ENCODE peak calls at places on chromosomes 12 and 14, in five cellular contexts. F, U, Y, I and A are unnamed samples.

GRCh38 chr12:127629066-127629820 is 637.7 kb upstream of the TMEM132C start:
- DNase-seq in Y (peak; percentile 10), I (no peak), U (peak; percentile 37), F (no peak), A (no peak)

GRCh38 chr14:90111895-90112534 is 50.2 kb downstream of the KCNK13 start:
- DNase-seq in F (no peak), U (no peak), Y (peak; percentile 82), I (no peak), A (no peak)

GRCh38 chr12:42584539-42585174 is 4.9 kb downstream of the PRICKLE1 start:
- DNase-seq in Y (no peak), I (no peak), F (no peak), U (no peak), A (no peak)

GRCh38 chr12:2613674-2614073 is 181.1 kb upstream of the FKBP4 start:
- DNase-seq in F (no peak), U (no peak), Y (peak; percentile 98), I (no peak), A (no peak)

GRCh38 chr12:107622005-107622404 is 63.6 kb upstream of the PWP1 start:
- DNase-seq in I (no peak), U (no peak), Y (peak; percentile 50), F (peak; percentile 26), A (no peak)

GRCh38 chr12:47591387-47591786 is 114.4 kb downstream of the RPAP3 start:
- DNase-seq in Y (no peak), I (no peak), F (no peak), U (no peak), A (no peak)

GRCh38 chr12:120534203-120534702 is at the start of gene RNF10:
- DNase-seq in F (peak; percentile 65), I (peak; percentile 85), Y (peak; percentile 91), U (peak; percentile 84), A (peak; percentile 66)

GRCh38 chr12:89789862-89790261 is 81.2 kb upstream of the ATP2B1 start:
- DNase-seq in I (no peak), F (no peak), Y (no peak), U (peak; percentile 23), A (peak; percentile 36)

GRCh38 chr12:126083931-126084330 is 1018.7 kb downstream of the AACS start:
- DNase-seq in I (no peak), Y (no peak), U (no peak), F (no peak), A (no peak)

GRCh38 chr12:127041985-127042625 is 1224.9 kb upstream of the TMEM132C start:
- DNase-seq in U (no peak), Y (no peak), F (no peak), I (no peak), A (peak; percentile 21)

GRCh38 chr12:131745706-131746105 is 34.8 kb downstream of the SFSWAP start:
- DNase-seq in U (no peak), Y (no peak), I (no peak), F (no peak), A (no peak)

GRCh38 chr12:12126551-12126950 is 55.8 kb downstream of the BCL2L14 start:
- DNase-seq in U (no peak), Y (peak; percentile 39), I (no peak), F (no peak), A (no peak)

GRCh38 chr14:105501504-105502291 is 10.7 kb downstream of the TEDC1 start:
- DNase-seq in I (no peak), F (no peak), Y (no peak), U (no peak), A (no peak)

GRCh38 chr12:121949643-121950397 is 31.4 kb downstream of the CFAP251 start:
- DNase-seq in U (no peak), I (no peak), Y (peak; percentile 95), F (no peak), A (no peak)

GRCh38 chr14:61076531-61076930 is 95.5 kb downstream of the SLC38A6 start:
- DNase-seq in I (no peak), U (no peak), Y (no peak), F (no peak), A (no peak)

GRCh38 chr14:94903338-94903737 is 133.4 kb upstream of the GSC start:
- DNase-seq in F (no peak), I (no peak), Y (no peak), U (no peak), A (no peak)

GRCh38 chr12:122123761-122124145 is 45.2 kb downstream of the MLXIP start:
- DNase-seq in I (no peak), U (no peak), Y (no peak), F (no peak), A (no peak)

GRCh38 chr12:54385251-54385914 is 850 bp upstream of the ZNF385A start:
- DNase-seq in F (no peak), Y (no peak), I (no peak), U (no peak), A (no peak)

GRCh38 chr12:607541-608001 is 55.7 kb downstream of the NINJ2 start:
- DNase-seq in I (no peak), U (no peak), Y (no peak), F (no peak), A (no peak)

GRCh38 chr12:2289525-2289924 is 236.7 kb downstream of the CACNA1C start:
- DNase-seq in U (no peak), Y (no peak), I (no peak), F (no peak), A (no peak)

GRCh38 chr12:53935562-53936341 is 2.9 kb upstream of the HOXC13 start:
- DNase-seq in I (no peak), F (peak; percentile 37), U (no peak), Y (no peak), A (no peak)

GRCh38 chr12:132154941-132155770 is 10.9 kb downstream of the NOC4L start:
- DNase-seq in F (peak; percentile 46), I (no peak), Y (peak; percentile 32), U (no peak), A (no peak)

GRCh38 chr14:35883677-35884293 is 57.6 kb downstream of the BRMS1L start:
- DNase-seq in U (peak; percentile 50), F (peak; percentile 26), I (peak; percentile 23), Y (peak; percentile 47), A (no peak)

GRCh38 chr12:90055071-90055470 is 346.4 kb upstream of the ATP2B1 start:
- DNase-seq in Y (no peak), I (no peak), F (no peak), U (no peak), A (no peak)

GRCh38 chr12:41466762-41467270 is 278.7 kb downstream of the PDZRN4 start:
- DNase-seq in I (no peak), U (no peak), F (peak; percentile 5), Y (no peak), A (no peak)

GRCh38 chr14:74302160-74302628 is 540 bp downstream of the ABCD4 start:
- DNase-seq in F (no peak), U (peak; percentile 42), Y (peak; percentile 76), I (peak; percentile 52), A (peak; percentile 18)

GRCh38 chr14:101857226-101857625 is 95.7 kb downstream of the PPP2R5C start:
- DNase-seq in Y (no peak), I (no peak), U (no peak), F (no peak), A (no peak)

GRCh38 chr12:108773798-108774788 is 42.8 kb upstream of the CORO1C start:
- DNase-seq in I (no peak), U (no peak), Y (peak; percentile 27), F (peak; percentile 52), A (peak; percentile 56)

GRCh38 chr12:82357845-82358199 is 365 bp downstream of the CCDC59 start:
- DNase-seq in I (peak; percentile 10), F (no peak), Y (peak; percentile 19), U (no peak), A (peak; percentile 10)

GRCh38 chr12:115243933-115244628 is 560.1 kb upstream of the TBX3 start:
- DNase-seq in U (no peak), I (no peak), F (peak; percentile 23), Y (no peak), A (no peak)

GRCh38 chr14:23910081-23910875 is 43.3 kb upstream of the DHRS4 start:
- DNase-seq in U (peak; percentile 17), F (peak; percentile 63), I (no peak), Y (peak; percentile 69), A (no peak)

GRCh38 chr14:23076785-23077408 is 18.0 kb downstream of the ACIN1 start:
- DNase-seq in F (no peak), I (peak; percentile 55), Y (peak; percentile 67), U (no peak), A (no peak)

GRCh38 chr12:41701943-41702601 is 442.6 kb downstream of the GXYLT1 start:
- DNase-seq in U (no peak), I (no peak), Y (no peak), F (no peak), A (no peak)

GRCh38 chr12:51395283-51396230 is 4.4 kb upstream of the GALNT6 start:
- DNase-seq in U (no peak), F (no peak), Y (no peak), I (no peak), A (peak; percentile 11)

GRCh38 chr12:34392741-34393085 is 370.4 kb downstream of the ALG10 start:
- DNase-seq in U (no peak), Y (no peak), F (no peak), I (no peak), A (no peak)